ENCODE peak calls at places on chromosomes 16 and 17, in seven cellular contexts. P is mammary epithelial cell, N is neural progenitor cell, S is astrocyte, E is PC-9, Q is endothelial cell of umbilical vein, A is GM23338. W is an unnamed sample.

GRCh38 chr16:66081967-66082366 is 284.5 kb upstream of the CDH5 start:
- DNase-seq in A (peak; percentile 59), Q (no peak), N (no peak), P (peak; percentile 91), S (peak; percentile 96), E (no peak), W (no peak)

GRCh38 chr17:322006-322780 is 30.4 kb downstream of the RPH3AL start:
- DNase-seq in N (no peak), Q (no peak), S (no peak), E (no peak), P (no peak), A (no peak), W (no peak)

GRCh38 chr16:51524555-51525373 is 373.7 kb upstream of the SALL1 start:
- DNase-seq in N (no peak), Q (no peak), P (peak; percentile 52), E (no peak), A (no peak), S (peak; percentile 77), W (peak; percentile 76)

GRCh38 chr16:67165121-67166034 is 833 bp downstream of the HSF4 start:
- DNase-seq in N (peak; percentile 70), P (no peak), E (no peak), Q (no peak), S (no peak), A (peak; percentile 73), W (no peak)

GRCh38 chr16:25796239-25796638 is 104.5 kb downstream of the HS3ST4 start:
- DNase-seq in P (no peak), E (no peak), N (no peak), A (no peak), S (no peak), Q (no peak), W (no peak)

GRCh38 chr17:29347831-29348281 is 42.3 kb upstream of the TAOK1 start:
- DNase-seq in S (peak; percentile 12), E (peak; percentile 51), N (no peak), A (no peak), P (peak; percentile 29), Q (no peak), W (peak; percentile 34)

GRCh38 chr17:19533718-19534561 is at the start of gene SLC47A1:
- DNase-seq in Q (peak; percentile 52), S (no peak), N (peak; percentile 67), P (peak; percentile 34), A (peak; percentile 60), E (peak; percentile 28), W (peak; percentile 26)

GRCh38 chr17:33124871-33125551 is 133.4 kb downstream of the SPACA3 start:
- DNase-seq in Q (no peak), N (no peak), S (peak; percentile 10), P (no peak), A (no peak), E (peak; percentile 23), W (no peak)

GRCh38 chr17:45895304-45895968 is 1.1 kb downstream of the MAPT start:
- DNase-seq in P (peak; percentile 45), Q (peak; percentile 14), A (peak; percentile 51), S (no peak), E (peak; percentile 5), N (peak; percentile 73), W (peak; percentile 22)

GRCh38 chr17:62692721-62693431 is 65.4 kb downstream of the MRC2 start:
- DNase-seq in P (no peak), N (peak; percentile 63), S (no peak), E (no peak), A (peak; percentile 89), Q (no peak), W (peak; percentile 29)

GRCh38 chr16:84340305-84341040 is 27.9 kb upstream of the ATP2C2 start:
- DNase-seq in Q (no peak), N (no peak), P (peak; percentile 47), A (no peak), S (no peak), E (peak; percentile 72), W (no peak)

GRCh38 chr17:10295728-10296343 is 77.0 kb downstream of the MYH13 start:
- DNase-seq in N (peak; percentile 78), P (peak; percentile 2), E (peak; percentile 18), S (no peak), A (peak; percentile 88), Q (no peak), W (peak; percentile 76)

GRCh38 chr16:35510701-35511100 is 2051.3 kb downstream of the TP53TG3F start:
- DNase-seq in N (no peak), A (no peak), S (no peak), Q (no peak), E (no peak), P (no peak), W (no peak)

GRCh38 chr16:6206080-6206479 is 1108.5 kb upstream of the EEF2KMT start:
- DNase-seq in Q (no peak), N (no peak), P (no peak), E (no peak), S (no peak), A (peak; percentile 11), W (no peak)

GRCh38 chr17:81909966-81910839 is 996 bp downstream of the PCYT2 start:
- DNase-seq in P (no peak), Q (no peak), S (no peak), E (peak; percentile 40), A (peak; percentile 40), N (peak; percentile 48), W (no peak)

GRCh38 chr17:29138991-29139682 is 41.1 kb downstream of the MYO18A start:
- DNase-seq in A (no peak), P (no peak), N (no peak), Q (no peak), E (peak; percentile 68), S (no peak), W (no peak)

GRCh38 chr16:1102921-1103648 is 7.0 kb upstream of the C1QTNF8 start:
- DNase-seq in E (peak; percentile 79), A (peak; percentile 70), P (no peak), S (no peak), Q (peak; percentile 19), N (peak; percentile 79), W (peak; percentile 59)

GRCh38 chr17:4509402-4509801 is 10.7 kb downstream of the SPNS2 start:
- DNase-seq in P (no peak), E (no peak), N (no peak), Q (no peak), A (no peak), S (no peak), W (no peak)

GRCh38 chr16:860891-861290 is 60.4 kb upstream of the GNG13 start:
- DNase-seq in P (no peak), S (no peak), E (no peak), N (no peak), A (no peak), Q (no peak), W (no peak)

GRCh38 chr16:26019406-26019805 is 327.6 kb downstream of the HS3ST4 start:
- DNase-seq in E (no peak), A (no peak), N (no peak), S (no peak), P (no peak), Q (no peak), W (no peak)

GRCh38 chr17:16313159-16314090 is 39.8 kb downstream of the CENPV start:
- DNase-seq in S (peak; percentile 64), N (no peak), Q (no peak), P (no peak), A (no peak), E (no peak), W (no peak)

GRCh38 chr17:9021158-9021984 is at the start of gene NTN1:
- DNase-seq in A (peak; percentile 62), N (peak; percentile 83), S (peak; percentile 11), P (peak; percentile 61), Q (no peak), E (peak; percentile 76), W (peak; percentile 61)

GRCh38 chr16:65489531-65490023 is 367.7 kb upstream of the CDH11 start:
- DNase-seq in A (no peak), S (no peak), P (no peak), Q (no peak), N (no peak), E (no peak), W (no peak)

GRCh38 chr16:2981899-2982250 is 1.6 kb upstream of the PKMYT1 start:
- DNase-seq in N (peak; percentile 27), Q (no peak), A (no peak), S (no peak), E (no peak), P (no peak), W (no peak)

GRCh38 chr17:57319806-57320205 is 63.5 kb downstream of the MSI2 start:
- DNase-seq in S (no peak), E (no peak), P (no peak), A (no peak), N (no peak), Q (no peak), W (no peak)

GRCh38 chr16:48109496-48109895 is 46.3 kb downstream of the ABCC12 start:
- DNase-seq in P (no peak), A (no peak), N (peak; percentile 81), Q (no peak), E (no peak), S (no peak), W (no peak)

GRCh38 chr16:56824804-56825203 is 40.2 kb upstream of the SLC12A3 start:
- DNase-seq in N (no peak), Q (no peak), S (no peak), E (no peak), P (no peak), A (no peak), W (no peak)

GRCh38 chr17:21376835-21377690 is 906 bp downstream of the KCNJ12 start:
- DNase-seq in P (peak; percentile 23), E (peak; percentile 45), A (peak; percentile 64), Q (peak; percentile 10), N (no peak), S (peak; percentile 18), W (peak; percentile 35)
- TF ChIP-seq EZH2 in P (no peak), E (no peak), A (peak; percentile 81), Q (peak; percentile 52), N (peak; percentile 91), S (no peak), W (no peak)

GRCh38 chr16:53040788-53041187 is 11.9 kb downstream of the CHD9NB start:
- DNase-seq in S (no peak), P (no peak), N (no peak), E (no peak), A (no peak), Q (no peak), W (no peak)
- TF ChIP-seq EZH2 in S (no peak), P (no peak), N (no peak), E (no peak), A (no peak), Q (no peak), W (no peak)

DNA sequence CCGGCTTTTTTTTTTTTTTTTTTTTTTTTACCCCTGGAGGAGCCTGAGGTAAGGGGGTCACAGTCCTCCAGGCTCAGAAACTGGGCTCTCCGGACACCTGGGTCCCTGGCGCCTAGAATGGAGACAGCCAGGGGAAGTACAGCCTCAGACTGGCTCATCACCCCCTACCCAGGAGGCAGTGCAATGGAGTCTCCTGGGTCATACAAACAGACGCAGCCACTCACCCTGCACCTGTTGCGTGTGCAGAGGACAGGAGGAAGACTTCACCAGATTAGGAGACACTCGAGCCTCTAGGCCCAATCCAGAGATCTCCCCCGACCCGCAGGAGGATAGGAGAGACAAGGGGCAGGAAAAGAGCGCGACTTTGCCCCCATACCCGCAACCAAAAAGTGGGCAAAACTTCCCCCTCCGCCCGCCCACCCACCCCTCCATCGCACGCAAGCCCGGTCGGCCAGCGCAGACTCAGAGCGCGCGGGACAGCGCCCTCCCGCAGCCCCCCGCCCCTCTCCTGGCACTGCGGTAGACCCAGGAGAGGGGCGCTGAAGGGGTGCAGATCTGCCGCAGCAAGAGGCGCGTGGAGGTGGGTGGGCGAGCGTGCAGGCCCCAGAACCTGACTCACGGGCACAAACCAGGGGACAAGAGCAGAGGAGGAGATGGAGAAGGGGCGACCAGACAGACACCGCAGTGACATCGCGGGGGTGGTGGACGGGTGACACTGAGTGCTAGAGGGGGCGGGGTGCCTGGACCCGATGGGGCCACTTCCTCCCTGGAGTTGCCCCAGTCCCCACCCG is 900 bp downstream of the HAP1 start:
- DNase-seq in S (no peak), N (peak; percentile 53), E (no peak), P (no peak), Q (no peak), A (no peak), W (no peak)
- TF ChIP-seq EZH2 in S (peak; percentile 93), N (peak; percentile 78), E (no peak), P (no peak), Q (no peak), A (peak; percentile 54), W (no peak)

GRCh38 chr16:88685156-88686061 is 898 bp downstream of the SNAI3 start:
- DNase-seq in Q (no peak), S (no peak), A (peak; percentile 66), N (peak; percentile 52), P (peak; percentile 25), E (peak; percentile 61), W (peak; percentile 52)
- TF ChIP-seq EZH2 in Q (no peak), S (no peak), A (no peak), N (peak; percentile 25), P (no peak), E (no peak), W (no peak)

W was measured in A673.